ENCODE peak calls at places on chromosomes 5 and 9, in six cellular contexts. J is iPS-NIHi11, B is heart right ventricle, S is foreskin fibroblast, P is neuronal stem cell, R is choroid plexus epithelial cell. L is an unnamed sample.

GRCh38 chr5:154573011-154573410 is 95.0 kb upstream of the HAND1 start:
- DNase-seq in J (no peak), B (no peak), S (no peak), P (no peak), R (no peak), L (no peak)

GRCh38 chr5:1966461-1966860 is 83.7 kb upstream of the IRX4 start:
- DNase-seq in J (no peak), B (no peak), S (no peak), P (no peak), R (no peak), L (no peak)

GRCh38 chr5:133868946-133869674 is 99.3 kb downstream of the C5orf15 start:
- DNase-seq in J (peak; percentile 78), B (peak; percentile 74), S (peak; percentile 92), P (peak; percentile 54), R (peak; percentile 88), L (peak; percentile 13)

GRCh38 chr5:141223112-141223783 is at the start of gene PCDHB14:
- DNase-seq in J (peak; percentile 65), B (no peak), S (peak; percentile 15), P (peak; percentile 43), R (peak; percentile 18), L (no peak)

GRCh38 chr5:174355208-174355612 is 309.7 kb downstream of the NSG2 start:
- DNase-seq in J (no peak), B (no peak), S (peak; percentile 5), P (no peak), R (peak; percentile 85), L (peak; percentile 7)

GRCh38 chr5:32090755-32091128 is 83.4 kb downstream of the GOLPH3 start:
- DNase-seq in J (no peak), B (no peak), S (no peak), P (no peak), R (no peak), L (no peak)

GRCh38 chr5:10689391-10690081 is 71.5 kb downstream of the DAP start:
- DNase-seq in J (peak; percentile 56), B (no peak), S (no peak), P (peak; percentile 33), R (peak; percentile 59), L (no peak)

GRCh38 chr5:95591490-95591901 is 28.4 kb upstream of the GPR150 start:
- DNase-seq in J (no peak), B (no peak), S (peak; percentile 83), P (no peak), R (peak; percentile 89), L (peak; percentile 62)

GRCh38 chr9:76336027-76336426 is 58.2 kb downstream of the RFK start:
- DNase-seq in J (no peak), B (no peak), S (no peak), P (no peak), R (no peak), L (no peak)

GRCh38 chr5:76081811-76082783 is 1.1 kb upstream of the SV2C start:
- DNase-seq in J (peak; percentile 31), B (no peak), S (peak; percentile 8), P (peak; percentile 15), R (no peak), L (no peak)

GRCh38 chr9:137045294-137046093 is 483 bp downstream of the NPDC1 start:
- DNase-seq in J (peak; percentile 69), B (peak; percentile 55), S (peak; percentile 78), P (no peak), R (peak; percentile 37), L (no peak)

GRCh38 chr5:58135571-58136335 is 324.1 kb downstream of the PLK2 start:
- DNase-seq in J (no peak), B (no peak), S (peak; percentile 88), P (no peak), R (peak; percentile 46), L (peak; percentile 29)

GRCh38 chr5:135053989-135054388 is 20.0 kb upstream of the PITX1 start:
- DNase-seq in J (no peak), B (no peak), S (no peak), P (no peak), R (no peak), L (no peak)

L was measured in GM04503.